ENCODE peak calls at places on chromosomes 16 and 17, in six cellular contexts. C, G, Y, F, M and K are unnamed samples. For H3K4me1, the result is how much of the 10 kb centered on the place peaks cover.

GRCh38 chr17:60135160-60135950 is 14.4 kb upstream of the CA4 start:
- DNase-seq in C (peak), F (peak), Y (peak), M (peak), G (peak), K (peak)

GRCh38 chr16:25184771-25185170 is 32.0 kb upstream of the AQP8 start:
- DNase-seq in Y (no peak), G (no peak), F (no peak), M (no peak), C (no peak), K (no peak)

GRCh38 chr17:7712111-7712771 is 5.3 kb upstream of the DNAH2 start:
- DNase-seq in Y (no peak), C (no peak), M (peak), F (no peak), G (no peak), K (no peak)

GRCh38 chr17:9512323-9513168 is 63.1 kb downstream of the STX8 start:
- DNase-seq in G (no peak), M (no peak), C (no peak), F (no peak), Y (no peak), K (no peak)

GRCh38 chr17:49955157-49955556 is 13.8 kb upstream of the DLX4 start:
- DNase-seq in F (no peak), M (no peak), Y (no peak), G (no peak), C (no peak), K (no peak)

GRCh38 chr16:53745126-53745525 is 41.2 kb downstream of the FTO start:
- DNase-seq in G (no peak), C (no peak), M (no peak), Y (no peak), F (no peak), K (no peak)

GRCh38 chr16:49493836-49494235 is 120.2 kb downstream of the C16orf78 start:
- DNase-seq in M (no peak), G (no peak), F (no peak), Y (no peak), C (no peak), K (no peak)

GRCh38 chr17:66255112-66255511 is 25.9 kb upstream of the APOH start:
- DNase-seq in F (peak), G (peak), M (peak), C (no peak), Y (no peak), K (no peak)

GRCh38 chr17:80862978-80863377 is 128.7 kb upstream of the CHMP6 start:
- DNase-seq in F (no peak), M (no peak), G (no peak), C (no peak), Y (no peak), K (no peak)

GRCh38 chr17:64240261-64240740 is 22.8 kb downstream of the TEX2 start:
- DNase-seq in M (no peak), F (no peak), G (peak), Y (peak), C (no peak), K (no peak)

GRCh38 chr17:1650731-1651558 is 1.3 kb upstream of the RILP start:
- DNase-seq in Y (peak), F (peak), G (peak), C (no peak), M (no peak), K (no peak)

GRCh38 chr17:36851230-36851629 is 86.0 kb upstream of the LHX1 start:
- DNase-seq in M (no peak), Y (no peak), C (no peak), G (no peak), F (no peak), K (no peak)

GRCh38 chr16:53220585-53220984 is 165.8 kb downstream of the CHD9 start:
- DNase-seq in F (no peak), C (no peak), G (peak), M (peak), Y (peak), K (no peak)

GRCh38 chr17:35664685-35665084 is 66.8 kb upstream of the RASL10B start:
- DNase-seq in M (no peak), F (no peak), Y (no peak), G (no peak), C (no peak), K (no peak)

GRCh38 chr17:67829331-67829730 is 4.0 kb downstream of the BPTF start:
- DNase-seq in C (no peak), G (no peak), F (no peak), Y (no peak), M (peak), K (no peak)

GRCh38 chr17:732788-733720 is 658 bp downstream of the TLCD3A start:
- DNase-seq in F (peak), M (peak), G (no peak), Y (peak), C (no peak), K (no peak)

GRCh38 chr17:9941305-9941704 is 36.2 kb upstream of the RCVRN start:
- DNase-seq in G (no peak), C (no peak), F (no peak), Y (no peak), M (no peak), K (no peak)

GRCh38 chr17:77427471-77427991 is 286.8 kb downstream of the SEC14L1 start:
- DNase-seq in C (no peak), Y (no peak), M (no peak), F (no peak), G (peak), K (no peak)

GRCh38 chr17:54626146-54626703 is 274.4 kb upstream of the TOM1L1 start:
- DNase-seq in G (no peak), C (no peak), Y (peak), M (no peak), F (no peak), K (no peak)

GRCh38 chr17:22512997-22513538 is 820.7 kb downstream of the KCNJ18 start:
- DNase-seq in C (no peak), Y (no peak), M (no peak), G (peak), F (no peak), K (no peak)

GRCh38 chr17:80866050-80866793 is 125.4 kb upstream of the CHMP6 start:
- DNase-seq in C (peak), Y (peak), G (peak), M (peak), F (peak), K (no peak)

GRCh38 chr17:31136319-31136718 is 41.5 kb downstream of the NF1 start:
- DNase-seq in F (no peak), C (no peak), Y (no peak), G (no peak), M (no peak), K (no peak)

GRCh38 chr16:16108759-16109158 is 114.5 kb downstream of the ABCC6 start:
- DNase-seq in F (no peak), Y (peak), M (no peak), C (no peak), G (no peak), K (no peak)

GRCh38 chr17:71500761-71501555 is 619.9 kb upstream of the SOX9 start:
- DNase-seq in F (no peak), Y (no peak), G (no peak), C (no peak), M (no peak), K (no peak)

GRCh38 chr17:2179615-2180295 is 123.8 kb downstream of the SMG6 start:
- DNase-seq in M (no peak), F (peak), C (peak), G (no peak), Y (no peak), K (peak)

GRCh38 chr17:50483266-50483665 is 4.6 kb downstream of the RSAD1 start:
- DNase-seq in F (no peak), G (no peak), C (no peak), Y (no peak), M (no peak), K (no peak)

GRCh38 chr16:8872967-8873865 is 4.4 kb upstream of the CARHSP1 start:
- DNase-seq in M (peak), G (no peak), Y (no peak), C (no peak), F (no peak), K (no peak)

GRCh38 chr16:58814348-58814801 is 80.3 kb upstream of the GOT2 start:
- DNase-seq in F (peak), Y (peak), C (no peak), G (peak), M (peak), K (no peak)

GRCh38 chr16:68070811-68071546 is 14.2 kb upstream of the NFATC3 start:
- DNase-seq in M (peak), C (no peak), G (no peak), F (no peak), Y (no peak), K (no peak)

GRCh38 chr16:79348521-79349306 is 251.8 kb downstream of the MAF start:
- DNase-seq in C (no peak), Y (no peak), F (no peak), M (no peak), G (no peak), K (no peak)

GRCh38 chr17:21376835-21377690 is 906 bp downstream of the KCNJ12 start:
- DNase-seq in F (no peak), C (no peak), G (peak), M (no peak), Y (peak), K (no peak)

GRCh38 chr16:58000706-58001676 is at the start of gene USB1:
- DNase-seq in G (peak), F (peak), M (peak), C (peak), Y (peak), K (no peak)

GRCh38 chr16:12527077-12527476 is 276.6 kb downstream of the CPPED1 start:
- DNase-seq in Y (no peak), C (no peak), G (no peak), F (no peak), M (no peak), K (no peak)

GRCh38 chr17:29722411-29723198 is 99.9 kb upstream of the CORO6 start:
- DNase-seq in G (peak), C (peak), F (peak), Y (no peak), M (peak), K (no peak)

GRCh38 chr17:52673791-52674190 is 515.3 kb upstream of the CA10 start:
- DNase-seq in M (no peak), G (no peak), F (no peak), Y (no peak), C (no peak), K (no peak)

GRCh38 chr17:9886141-9886930 is 18.7 kb downstream of the RCVRN start:
- DNase-seq in Y (no peak), C (no peak), G (no peak), M (no peak), F (no peak), K (no peak)

DNA sequence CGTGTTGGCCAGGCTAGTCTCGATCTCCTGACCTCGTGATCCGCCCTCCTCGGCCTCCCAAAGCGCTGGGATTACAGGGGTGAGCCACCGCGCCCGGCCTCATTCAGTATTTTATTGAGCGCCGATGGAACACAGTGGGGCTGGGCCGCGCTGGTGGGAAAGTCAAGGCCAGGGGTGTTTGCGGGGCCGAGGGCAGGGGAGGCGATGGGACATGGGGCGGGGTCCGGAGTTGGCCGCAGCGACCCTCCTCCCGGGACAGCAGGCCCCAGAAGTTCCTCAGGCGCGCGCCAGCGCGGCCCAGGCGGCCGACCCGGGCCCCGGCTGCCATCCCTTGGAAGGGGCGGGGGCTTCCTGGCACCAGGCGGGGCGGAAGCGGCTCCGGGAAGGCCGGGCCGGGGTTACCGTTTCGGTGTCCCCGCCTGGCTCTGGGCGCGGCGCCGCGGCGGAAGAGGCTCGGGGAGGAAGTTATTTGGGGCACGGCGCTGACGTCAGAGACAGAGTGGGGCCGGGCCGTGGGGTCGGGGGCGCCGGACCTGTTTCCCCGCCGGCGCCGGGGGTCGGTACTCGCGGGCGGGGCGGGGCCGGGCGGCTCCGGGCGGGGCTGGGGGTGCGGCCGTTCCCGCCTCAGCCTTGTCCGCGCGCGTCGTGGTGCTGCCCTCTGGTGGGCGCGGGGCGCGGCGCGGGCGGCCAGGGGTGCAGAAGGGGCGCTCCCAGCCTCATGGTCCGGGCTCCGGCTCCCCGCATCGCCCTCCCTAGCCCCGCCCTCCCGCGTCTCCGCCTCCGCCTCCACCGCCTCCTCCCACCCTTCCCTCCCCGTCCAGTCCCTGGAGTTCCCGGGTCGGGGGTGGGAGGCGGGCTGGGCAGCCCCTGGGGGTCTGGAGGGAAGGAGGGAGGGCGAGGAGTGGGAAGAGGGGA is 952 bp upstream of the PRSS27 start:
- DNase-seq in G (peak), C (peak), Y (peak), M (peak), F (peak), K (peak)
- TF ChIP-seq CTCF in G (peak), C (no peak), Y (peak), M (peak), F (peak), K (peak)

DNA sequence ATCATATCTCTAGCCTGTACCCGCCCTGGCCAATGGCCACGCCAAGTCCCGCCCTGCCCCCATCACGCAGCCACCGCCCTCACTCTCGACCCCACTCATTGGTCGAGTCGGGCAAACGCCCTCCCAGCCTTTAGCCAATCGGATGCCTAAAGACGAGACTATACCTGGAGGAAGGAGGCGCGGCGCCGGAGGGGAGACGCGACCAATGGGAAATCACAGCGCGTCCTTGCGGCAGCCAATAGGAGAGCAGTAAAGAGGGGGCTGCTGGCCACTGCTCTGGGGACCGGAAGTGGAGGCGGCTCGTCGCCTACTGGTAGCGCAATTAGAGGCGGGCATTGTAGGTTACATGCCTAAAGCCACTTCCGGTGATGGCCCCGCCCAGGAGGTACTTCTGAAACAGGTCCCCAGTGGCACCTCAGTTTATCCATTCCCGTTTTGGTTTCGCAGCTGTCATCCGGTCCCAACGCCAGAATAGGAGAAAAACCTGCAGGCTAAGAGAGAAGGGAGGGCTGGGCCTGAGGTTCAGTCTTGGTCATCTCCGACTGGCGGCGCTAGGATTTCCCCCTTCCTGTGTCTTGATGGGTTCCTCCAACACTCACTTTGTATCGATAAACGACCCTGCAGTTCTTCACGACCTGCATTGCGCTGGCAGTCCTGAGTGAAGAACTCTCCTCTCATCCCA is 3.6 kb upstream of the MTMR4 start:
- DNase-seq in F (peak), Y (peak), M (peak), G (peak), C (peak), K (peak)
- H3K4me1 ChIP-seq in F (under half), Y (under half), M (half or more), G (under half), C (under half), K (under half)

GRCh38 chr17:63150994-63151464 is 185.0 kb downstream of the TANC2 start:
- DNase-seq in Y (peak), F (no peak), C (no peak), M (no peak), G (no peak), K (no peak)
- H3K27ac ChIP-seq in Y (peak), F (no peak), C (no peak), M (no peak), G (no peak), K (no peak)

GRCh38 chr16:10938321-10938720 is 3.9 kb downstream of the DEXI start:
- DNase-seq in Y (no peak), F (peak), C (no peak), G (no peak), M (no peak), K (no peak)

GRCh38 chr16:10941127-10941933 is 938 bp downstream of the DEXI start:
- DNase-seq in M (no peak), C (no peak), G (no peak), F (peak), Y (peak), K (no peak)

GRCh38 chr16:10938844-10939648 is 3.2 kb downstream of the DEXI start:
- DNase-seq in F (no peak), C (no peak), Y (no peak), G (no peak), M (no peak), K (no peak)

GRCh38 chr16:10940501-10941079 is 1.7 kb downstream of the DEXI start:
- DNase-seq in C (no peak), G (no peak), Y (no peak), M (peak), F (peak), K (no peak)

DNA sequence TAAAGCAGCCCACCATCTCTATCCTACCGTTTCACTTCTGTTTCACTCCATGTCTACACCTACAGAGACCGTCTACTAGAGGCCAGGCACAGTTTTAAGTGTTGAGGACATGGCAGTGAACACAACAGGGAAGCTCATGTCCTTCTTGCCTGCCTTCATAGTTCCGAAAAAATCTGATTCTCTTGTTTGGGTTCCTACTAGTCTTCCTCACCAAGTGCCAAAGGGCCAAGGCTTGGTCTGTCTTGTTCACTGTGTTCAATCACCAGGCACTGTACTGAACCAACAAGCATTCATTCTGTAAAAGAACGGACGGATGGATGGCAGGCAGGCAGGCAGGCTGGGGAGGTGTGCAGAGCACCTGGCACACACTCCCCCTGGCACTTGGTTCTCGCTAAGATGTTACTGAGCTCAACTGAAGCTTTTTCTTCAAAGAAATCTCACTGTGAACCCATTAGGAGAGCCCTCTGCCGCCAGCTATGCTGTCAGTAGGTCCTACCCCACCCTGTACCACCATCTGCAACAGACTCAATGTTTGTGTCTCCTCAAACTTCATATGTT is 2.5 kb downstream of the DEXI start:
- DNase-seq in Y (no peak), G (no peak), M (no peak), F (no peak), C (no peak), K (no peak)
- TF ChIP-seq CTCF in Y (no peak), G (no peak), M (no peak), F (no peak), C (no peak), K (no peak)

GRCh38 chr17:6456321-6456720 is 12.1 kb downstream of the PIMREG start:
- DNase-seq in C (no peak), M (no peak), G (no peak), F (peak), Y (no peak), K (no peak)
- H3K4me1 ChIP-seq in C (under half), M (under half), G (under half), F (under half), Y (under half), K (under half)

DNA sequence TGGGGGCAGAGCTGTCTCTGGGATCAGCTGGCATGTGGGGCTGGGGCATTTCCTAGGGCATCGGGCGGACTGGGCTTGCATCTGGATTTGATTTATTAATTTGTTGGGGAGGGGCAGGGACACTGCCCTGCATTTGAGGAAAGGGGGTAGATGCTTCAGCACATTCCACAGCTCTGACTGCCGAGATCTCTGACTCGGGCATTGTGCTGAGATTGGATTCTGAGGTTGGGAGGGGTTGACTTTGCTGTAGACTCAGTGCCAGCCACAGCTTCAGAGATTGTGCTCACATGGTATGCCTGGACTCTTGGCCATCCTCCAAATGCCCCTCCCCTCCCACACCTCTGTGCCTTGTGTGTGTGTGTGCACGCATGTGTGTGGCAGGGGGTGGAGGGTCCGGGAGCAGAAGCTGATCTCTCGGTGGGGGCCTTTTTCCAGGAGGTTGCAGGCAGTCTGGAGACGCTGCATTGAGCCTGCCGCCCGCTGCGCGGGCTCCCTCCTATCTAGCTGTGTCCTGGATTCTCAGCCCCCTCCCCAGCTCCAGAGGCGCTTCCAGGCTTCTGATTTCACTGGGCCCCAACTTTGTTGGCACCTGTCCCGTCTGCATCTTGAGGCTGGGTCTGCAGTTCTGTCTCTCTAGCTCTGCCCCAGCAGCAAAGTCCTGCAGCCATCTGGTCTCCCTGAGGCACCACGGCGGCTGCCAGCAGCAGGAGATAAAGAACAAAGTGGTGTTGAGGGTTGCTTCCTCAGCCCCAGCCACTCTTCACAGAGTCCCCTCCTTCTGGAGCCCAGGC is 14.9 kb downstream of the IGFBP4 start:
- DNase-seq in Y (no peak), F (no peak), C (no peak), G (no peak), M (no peak), K (no peak)
- H3K27ac ChIP-seq in Y (peak), F (no peak), C (peak), G (no peak), M (no peak), K (no peak)

GRCh38 chr16:77794586-77794985 is 6.2 kb downstream of the VAT1L start:
- DNase-seq in C (no peak), Y (no peak), G (no peak), M (no peak), F (no peak), K (no peak)
- TF ChIP-seq CTCF in C (no peak), Y (no peak), G (no peak), M (no peak), F (no peak), K (no peak)